ENCODE peak calls at places on chromosomes 7 and 10, in nine cellular contexts. One of them, this sample, is unnamed.

GRCh38 chr10:111137012-111137411 is 60.2 kb downstream of the ADRA2A start:
- DNase-seq in COLO829: no peak
- DNase-seq in stimulated activated CD8-positive, alpha-beta memory T cell treated with anti-CD3 and anti-CD28 coated beads, Interleukin-2, amount 100 ng/mL, for 48 hours: no peak
- DNase-seq in SK-MEL-5: peak
- DNase-seq in T-helper 1 cell: no peak
- DNase-seq in Ammon's horn: no peak
- DNase-seq in psoas muscle: no peak
- DNase-seq in NCI-H2171 treated with DMSO at 0.1 percent for 48 hours: no peak
- DNase-seq in AG09319: no peak
- DNase-seq in this sample: no peak

GRCh38 chr10:133391249-133391635 is 2.7 kb upstream of the MTG1 start:
- DNase-seq in AG09319: no peak
- DNase-seq in COLO829: no peak
- DNase-seq in psoas muscle: no peak
- DNase-seq in stimulated activated CD8-positive, alpha-beta memory T cell treated with anti-CD3 and anti-CD28 coated beads, Interleukin-2, amount 100 ng/mL, for 48 hours: no peak
- DNase-seq in SK-MEL-5: no peak
- DNase-seq in T-helper 1 cell: no peak
- DNase-seq in NCI-H2171 treated with DMSO at 0.1 percent for 48 hours: no peak
- DNase-seq in Ammon's horn: no peak
- DNase-seq in this sample: no peak

GRCh38 chr10:4131407-4132215 is 346.6 kb upstream of the KLF6 start:
- DNase-seq in Ammon's horn: peak
- DNase-seq in COLO829: peak
- DNase-seq in SK-MEL-5: peak
- DNase-seq in T-helper 1 cell: no peak
- DNase-seq in stimulated activated CD8-positive, alpha-beta memory T cell treated with anti-CD3 and anti-CD28 coated beads, Interleukin-2, amount 100 ng/mL, for 48 hours: no peak
- DNase-seq in psoas muscle: no peak
- DNase-seq in AG09319: peak
- DNase-seq in NCI-H2171 treated with DMSO at 0.1 percent for 48 hours: no peak
- DNase-seq in this sample: peak

GRCh38 chr10:97715259-97715874 is 1.8 kb downstream of the MARVELD1 start:
- DNase-seq in stimulated activated CD8-positive, alpha-beta memory T cell treated with anti-CD3 and anti-CD28 coated beads, Interleukin-2, amount 100 ng/mL, for 48 hours: no peak
- DNase-seq in SK-MEL-5: no peak
- DNase-seq in psoas muscle: no peak
- DNase-seq in T-helper 1 cell: no peak
- DNase-seq in COLO829: no peak
- DNase-seq in AG09319: no peak
- DNase-seq in NCI-H2171 treated with DMSO at 0.1 percent for 48 hours: no peak
- DNase-seq in Ammon's horn: no peak
- DNase-seq in this sample: no peak

GRCh38 chr7:100778061-100778621 is 44.7 kb downstream of the ZAN start:
- DNase-seq in AG09319: no peak
- DNase-seq in stimulated activated CD8-positive, alpha-beta memory T cell treated with anti-CD3 and anti-CD28 coated beads, Interleukin-2, amount 100 ng/mL, for 48 hours: no peak
- DNase-seq in T-helper 1 cell: no peak
- DNase-seq in COLO829: no peak
- DNase-seq in Ammon's horn: no peak
- DNase-seq in psoas muscle: no peak
- DNase-seq in NCI-H2171 treated with DMSO at 0.1 percent for 48 hours: no peak
- DNase-seq in SK-MEL-5: no peak
- DNase-seq in this sample: no peak

GRCh38 chr10:117534321-117535044 is 8.1 kb upstream of the EMX2 start:
- DNase-seq in stimulated activated CD8-positive, alpha-beta memory T cell treated with anti-CD3 and anti-CD28 coated beads, Interleukin-2, amount 100 ng/mL, for 48 hours: no peak
- DNase-seq in T-helper 1 cell: no peak
- DNase-seq in psoas muscle: no peak
- DNase-seq in SK-MEL-5: no peak
- DNase-seq in COLO829: no peak
- DNase-seq in NCI-H2171 treated with DMSO at 0.1 percent for 48 hours: no peak
- DNase-seq in AG09319: no peak
- DNase-seq in Ammon's horn: no peak
- DNase-seq in this sample: no peak

GRCh38 chr7:7569113-7569527 is 2.4 kb downstream of the MIOS start:
- DNase-seq in T-helper 1 cell: no peak
- DNase-seq in Ammon's horn: peak
- DNase-seq in AG09319: no peak
- DNase-seq in stimulated activated CD8-positive, alpha-beta memory T cell treated with anti-CD3 and anti-CD28 coated beads, Interleukin-2, amount 100 ng/mL, for 48 hours: no peak
- DNase-seq in SK-MEL-5: no peak
- DNase-seq in COLO829: no peak
- DNase-seq in psoas muscle: no peak
- DNase-seq in NCI-H2171 treated with DMSO at 0.1 percent for 48 hours: no peak
- DNase-seq in this sample: no peak

GRCh38 chr10:90859321-90859751 is 1.5 kb upstream of the HTR7 start:
- DNase-seq in SK-MEL-5: peak
- DNase-seq in psoas muscle: no peak
- DNase-seq in AG09319: no peak
- DNase-seq in T-helper 1 cell: no peak
- DNase-seq in COLO829: peak
- DNase-seq in NCI-H2171 treated with DMSO at 0.1 percent for 48 hours: no peak
- DNase-seq in stimulated activated CD8-positive, alpha-beta memory T cell treated with anti-CD3 and anti-CD28 coated beads, Interleukin-2, amount 100 ng/mL, for 48 hours: no peak
- DNase-seq in Ammon's horn: no peak
- DNase-seq in this sample: peak

GRCh38 chr7:88927-89921 is 103.1 kb upstream of the FAM20C start:
- DNase-seq in psoas muscle: peak
- DNase-seq in T-helper 1 cell: no peak
- DNase-seq in COLO829: peak
- DNase-seq in AG09319: peak
- DNase-seq in Ammon's horn: no peak
- DNase-seq in stimulated activated CD8-positive, alpha-beta memory T cell treated with anti-CD3 and anti-CD28 coated beads, Interleukin-2, amount 100 ng/mL, for 48 hours: peak
- DNase-seq in NCI-H2171 treated with DMSO at 0.1 percent for 48 hours: no peak
- DNase-seq in SK-MEL-5: no peak
- DNase-seq in this sample: peak

GRCh38 chr10:132479024-132479602 is 58.5 kb upstream of the INPP5A start:
- DNase-seq in stimulated activated CD8-positive, alpha-beta memory T cell treated with anti-CD3 and anti-CD28 coated beads, Interleukin-2, amount 100 ng/mL, for 48 hours: no peak
- DNase-seq in SK-MEL-5: no peak
- DNase-seq in Ammon's horn: no peak
- DNase-seq in COLO829: no peak
- DNase-seq in psoas muscle: no peak
- DNase-seq in T-helper 1 cell: no peak
- DNase-seq in AG09319: no peak
- DNase-seq in NCI-H2171 treated with DMSO at 0.1 percent for 48 hours: no peak
- DNase-seq in this sample: no peak

GRCh38 chr7:28672397-28672797 is 260.1 kb downstream of the CREB5 start:
- DNase-seq in T-helper 1 cell: no peak
- DNase-seq in NCI-H2171 treated with DMSO at 0.1 percent for 48 hours: no peak
- DNase-seq in SK-MEL-5: no peak
- DNase-seq in Ammon's horn: no peak
- DNase-seq in stimulated activated CD8-positive, alpha-beta memory T cell treated with anti-CD3 and anti-CD28 coated beads, Interleukin-2, amount 100 ng/mL, for 48 hours: no peak
- DNase-seq in COLO829: no peak
- DNase-seq in psoas muscle: no peak
- DNase-seq in AG09319: no peak
- DNase-seq in this sample: no peak

GRCh38 chr7:21767300-21767900 is 178.3 kb downstream of the CDCA7L start:
- DNase-seq in NCI-H2171 treated with DMSO at 0.1 percent for 48 hours: peak
- DNase-seq in T-helper 1 cell: no peak
- DNase-seq in SK-MEL-5: peak
- DNase-seq in psoas muscle: no peak
- DNase-seq in stimulated activated CD8-positive, alpha-beta memory T cell treated with anti-CD3 and anti-CD28 coated beads, Interleukin-2, amount 100 ng/mL, for 48 hours: no peak
- DNase-seq in Ammon's horn: peak
- DNase-seq in COLO829: peak
- DNase-seq in AG09319: no peak
- DNase-seq in this sample: peak

GRCh38 chr10:22805304-22805703 is 90.9 kb upstream of the PIP4K2A start:
- DNase-seq in stimulated activated CD8-positive, alpha-beta memory T cell treated with anti-CD3 and anti-CD28 coated beads, Interleukin-2, amount 100 ng/mL, for 48 hours: no peak
- DNase-seq in AG09319: no peak
- DNase-seq in T-helper 1 cell: no peak
- DNase-seq in Ammon's horn: peak
- DNase-seq in NCI-H2171 treated with DMSO at 0.1 percent for 48 hours: peak
- DNase-seq in SK-MEL-5: peak
- DNase-seq in COLO829: peak
- DNase-seq in psoas muscle: no peak
- DNase-seq in this sample: peak

GRCh38 chr7:26490631-26491624 is 199.3 kb downstream of the SNX10 start:
- DNase-seq in SK-MEL-5: no peak
- DNase-seq in AG09319: no peak
- DNase-seq in psoas muscle: no peak
- DNase-seq in T-helper 1 cell: no peak
- DNase-seq in COLO829: no peak
- DNase-seq in stimulated activated CD8-positive, alpha-beta memory T cell treated with anti-CD3 and anti-CD28 coated beads, Interleukin-2, amount 100 ng/mL, for 48 hours: no peak
- DNase-seq in Ammon's horn: no peak
- DNase-seq in NCI-H2171 treated with DMSO at 0.1 percent for 48 hours: peak
- DNase-seq in this sample: no peak

GRCh38 chr7:106629521-106629920 is 31.4 kb downstream of the CCDC71L start:
- DNase-seq in T-helper 1 cell: no peak
- DNase-seq in SK-MEL-5: no peak
- DNase-seq in NCI-H2171 treated with DMSO at 0.1 percent for 48 hours: no peak
- DNase-seq in psoas muscle: no peak
- DNase-seq in AG09319: no peak
- DNase-seq in stimulated activated CD8-positive, alpha-beta memory T cell treated with anti-CD3 and anti-CD28 coated beads, Interleukin-2, amount 100 ng/mL, for 48 hours: no peak
- DNase-seq in Ammon's horn: no peak
- DNase-seq in COLO829: no peak
- DNase-seq in this sample: no peak

GRCh38 chr10:62880162-62880561 is 64.0 kb upstream of the EGR2 start:
- DNase-seq in NCI-H2171 treated with DMSO at 0.1 percent for 48 hours: no peak
- DNase-seq in psoas muscle: no peak
- DNase-seq in COLO829: no peak
- DNase-seq in AG09319: no peak
- DNase-seq in Ammon's horn: no peak
- DNase-seq in SK-MEL-5: no peak
- DNase-seq in stimulated activated CD8-positive, alpha-beta memory T cell treated with anti-CD3 and anti-CD28 coated beads, Interleukin-2, amount 100 ng/mL, for 48 hours: no peak
- DNase-seq in T-helper 1 cell: no peak
- DNase-seq in this sample: no peak

GRCh38 chr7:133703547-133703946 is 423.6 kb upstream of the LRGUK start:
- DNase-seq in NCI-H2171 treated with DMSO at 0.1 percent for 48 hours: no peak
- DNase-seq in AG09319: peak
- DNase-seq in T-helper 1 cell: no peak
- DNase-seq in Ammon's horn: no peak
- DNase-seq in stimulated activated CD8-positive, alpha-beta memory T cell treated with anti-CD3 and anti-CD28 coated beads, Interleukin-2, amount 100 ng/mL, for 48 hours: no peak
- DNase-seq in SK-MEL-5: no peak
- DNase-seq in COLO829: no peak
- DNase-seq in psoas muscle: no peak
- DNase-seq in this sample: peak

GRCh38 chr10:27158421-27158820 is 3.3 kb downstream of the MASTL start:
- DNase-seq in psoas muscle: no peak
- DNase-seq in Ammon's horn: no peak
- DNase-seq in COLO829: no peak
- DNase-seq in T-helper 1 cell: no peak
- DNase-seq in AG09319: no peak
- DNase-seq in NCI-H2171 treated with DMSO at 0.1 percent for 48 hours: no peak
- DNase-seq in SK-MEL-5: no peak
- DNase-seq in stimulated activated CD8-positive, alpha-beta memory T cell treated with anti-CD3 and anti-CD28 coated beads, Interleukin-2, amount 100 ng/mL, for 48 hours: no peak
- DNase-seq in this sample: no peak

GRCh38 chr7:40638872-40639271 is 504.1 kb downstream of the SUGCT start:
- DNase-seq in COLO829: no peak
- DNase-seq in AG09319: no peak
- DNase-seq in NCI-H2171 treated with DMSO at 0.1 percent for 48 hours: no peak
- DNase-seq in T-helper 1 cell: no peak
- DNase-seq in SK-MEL-5: no peak
- DNase-seq in psoas muscle: no peak
- DNase-seq in Ammon's horn: no peak
- DNase-seq in stimulated activated CD8-positive, alpha-beta memory T cell treated with anti-CD3 and anti-CD28 coated beads, Interleukin-2, amount 100 ng/mL, for 48 hours: no peak
- DNase-seq in this sample: no peak

GRCh38 chr7:80614911-80615310 is 23.5 kb upstream of the CD36 start:
- DNase-seq in psoas muscle: no peak
- DNase-seq in SK-MEL-5: peak
- DNase-seq in AG09319: no peak
- DNase-seq in stimulated activated CD8-positive, alpha-beta memory T cell treated with anti-CD3 and anti-CD28 coated beads, Interleukin-2, amount 100 ng/mL, for 48 hours: no peak
- DNase-seq in T-helper 1 cell: no peak
- DNase-seq in Ammon's horn: no peak
- DNase-seq in COLO829: peak
- DNase-seq in NCI-H2171 treated with DMSO at 0.1 percent for 48 hours: no peak
- DNase-seq in this sample: no peak

GRCh38 chr10:114328278-114328812 is 76.0 kb downstream of the AFAP1L2 start:
- DNase-seq in NCI-H2171 treated with DMSO at 0.1 percent for 48 hours: no peak
- DNase-seq in T-helper 1 cell: no peak
- DNase-seq in Ammon's horn: no peak
- DNase-seq in SK-MEL-5: no peak
- DNase-seq in psoas muscle: no peak
- DNase-seq in AG09319: no peak
- DNase-seq in COLO829: no peak
- DNase-seq in stimulated activated CD8-positive, alpha-beta memory T cell treated with anti-CD3 and anti-CD28 coated beads, Interleukin-2, amount 100 ng/mL, for 48 hours: no peak
- DNase-seq in this sample: no peak

GRCh38 chr7:5682889-5683670 is 98.4 kb downstream of the RNF216 start:
- DNase-seq in NCI-H2171 treated with DMSO at 0.1 percent for 48 hours: no peak
- DNase-seq in AG09319: no peak
- DNase-seq in stimulated activated CD8-positive, alpha-beta memory T cell treated with anti-CD3 and anti-CD28 coated beads, Interleukin-2, amount 100 ng/mL, for 48 hours: no peak
- DNase-seq in COLO829: no peak
- DNase-seq in SK-MEL-5: peak
- DNase-seq in Ammon's horn: no peak
- DNase-seq in psoas muscle: no peak
- DNase-seq in T-helper 1 cell: no peak
- DNase-seq in this sample: no peak

GRCh38 chr7:4879401-4880081 is 4.0 kb downstream of the RADIL start:
- DNase-seq in SK-MEL-5: no peak
- DNase-seq in Ammon's horn: no peak
- DNase-seq in AG09319: no peak
- DNase-seq in T-helper 1 cell: no peak
- DNase-seq in stimulated activated CD8-positive, alpha-beta memory T cell treated with anti-CD3 and anti-CD28 coated beads, Interleukin-2, amount 100 ng/mL, for 48 hours: no peak
- DNase-seq in NCI-H2171 treated with DMSO at 0.1 percent for 48 hours: no peak
- DNase-seq in COLO829: no peak
- DNase-seq in psoas muscle: peak
- DNase-seq in this sample: no peak

GRCh38 chr10:71193516-71193915 is 18.9 kb upstream of the UNC5B start:
- DNase-seq in Ammon's horn: no peak
- DNase-seq in stimulated activated CD8-positive, alpha-beta memory T cell treated with anti-CD3 and anti-CD28 coated beads, Interleukin-2, amount 100 ng/mL, for 48 hours: no peak
- DNase-seq in COLO829: no peak
- DNase-seq in T-helper 1 cell: no peak
- DNase-seq in AG09319: no peak
- DNase-seq in NCI-H2171 treated with DMSO at 0.1 percent for 48 hours: no peak
- DNase-seq in SK-MEL-5: no peak
- DNase-seq in psoas muscle: no peak
- DNase-seq in this sample: no peak

GRCh38 chr7:42573904-42574692 is 337.1 kb upstream of the GLI3 start:
- DNase-seq in AG09319: peak
- DNase-seq in T-helper 1 cell: no peak
- DNase-seq in COLO829: no peak
- DNase-seq in psoas muscle: no peak
- DNase-seq in NCI-H2171 treated with DMSO at 0.1 percent for 48 hours: peak
- DNase-seq in SK-MEL-5: no peak
- DNase-seq in Ammon's horn: peak
- DNase-seq in stimulated activated CD8-positive, alpha-beta memory T cell treated with anti-CD3 and anti-CD28 coated beads, Interleukin-2, amount 100 ng/mL, for 48 hours: no peak
- DNase-seq in this sample: no peak

GRCh38 chr10:11677480-11677879 is 64.7 kb upstream of the ECHDC3 start:
- DNase-seq in stimulated activated CD8-positive, alpha-beta memory T cell treated with anti-CD3 and anti-CD28 coated beads, Interleukin-2, amount 100 ng/mL, for 48 hours: no peak
- DNase-seq in T-helper 1 cell: no peak
- DNase-seq in NCI-H2171 treated with DMSO at 0.1 percent for 48 hours: no peak
- DNase-seq in psoas muscle: no peak
- DNase-seq in COLO829: no peak
- DNase-seq in AG09319: no peak
- DNase-seq in Ammon's horn: no peak
- DNase-seq in SK-MEL-5: no peak
- DNase-seq in this sample: no peak

GRCh38 chr7:135180122-135180521 is 9.6 kb upstream of the CYREN start:
- DNase-seq in T-helper 1 cell: no peak
- DNase-seq in stimulated activated CD8-positive, alpha-beta memory T cell treated with anti-CD3 and anti-CD28 coated beads, Interleukin-2, amount 100 ng/mL, for 48 hours: no peak
- DNase-seq in psoas muscle: no peak
- DNase-seq in COLO829: no peak
- DNase-seq in NCI-H2171 treated with DMSO at 0.1 percent for 48 hours: no peak
- DNase-seq in SK-MEL-5: no peak
- DNase-seq in AG09319: no peak
- DNase-seq in Ammon's horn: no peak
- DNase-seq in this sample: no peak

GRCh38 chr10:100334762-100335161 is 4.7 kb upstream of the PKD2L1 start:
- DNase-seq in psoas muscle: no peak
- DNase-seq in T-helper 1 cell: no peak
- DNase-seq in NCI-H2171 treated with DMSO at 0.1 percent for 48 hours: no peak
- DNase-seq in stimulated activated CD8-positive, alpha-beta memory T cell treated with anti-CD3 and anti-CD28 coated beads, Interleukin-2, amount 100 ng/mL, for 48 hours: no peak
- DNase-seq in AG09319: no peak
- DNase-seq in Ammon's horn: no peak
- DNase-seq in COLO829: no peak
- DNase-seq in SK-MEL-5: no peak
- DNase-seq in this sample: no peak

This sample was measured in amniotic stem cell.